ENCODE peak calls at places on chromosomes 1 and 21, in six cellular contexts. One of them, this sample, is unnamed.

GRCh38 chr21:14942801-14943490 is 121.9 kb downstream of the NRIP1 start:
- DNase-seq in suprapubic skin: no peak
- DNase-seq in prostate gland: no peak
- DNase-seq in ovary: no peak
- DNase-seq in esophagus squamous epithelium: no peak
- DNase-seq in breast epithelium: no peak
- DNase-seq in this sample: no peak

GRCh38 chr1:231653611-231654010 is 27.0 kb downstream of the DISC1 start:
- DNase-seq in breast epithelium: no peak
- DNase-seq in suprapubic skin: no peak
- DNase-seq in esophagus squamous epithelium: no peak
- DNase-seq in ovary: no peak
- DNase-seq in prostate gland: no peak
- DNase-seq in this sample: no peak

GRCh38 chr1:152959273-152959672 is 11.2 kb upstream of the SPRR4 start:
- DNase-seq in breast epithelium: no peak
- DNase-seq in esophagus squamous epithelium: no peak
- DNase-seq in prostate gland: no peak
- DNase-seq in ovary: no peak
- DNase-seq in suprapubic skin: no peak
- DNase-seq in this sample: no peak

GRCh38 chr1:66557157-66557556 is 23.2 kb downstream of the SGIP1 start:
- DNase-seq in prostate gland: no peak
- DNase-seq in ovary: no peak
- DNase-seq in suprapubic skin: no peak
- DNase-seq in esophagus squamous epithelium: no peak
- DNase-seq in breast epithelium: no peak
- DNase-seq in this sample: no peak

GRCh38 chr1:164363980-164364379 is 195.0 kb upstream of the PBX1 start:
- DNase-seq in prostate gland: no peak
- DNase-seq in ovary: no peak
- DNase-seq in esophagus squamous epithelium: no peak
- DNase-seq in breast epithelium: no peak
- DNase-seq in suprapubic skin: no peak
- DNase-seq in this sample: peak; percentile 28

GRCh38 chr1:59703226-59703917 is 111.4 kb upstream of the HOOK1 start:
- DNase-seq in suprapubic skin: no peak
- DNase-seq in ovary: no peak
- DNase-seq in prostate gland: no peak
- DNase-seq in breast epithelium: no peak
- DNase-seq in esophagus squamous epithelium: no peak
- DNase-seq in this sample: no peak

GRCh38 chr1:32769524-32770220 is 47.5 kb downstream of the YARS1 start:
- DNase-seq in esophagus squamous epithelium: no peak
- DNase-seq in suprapubic skin: no peak
- DNase-seq in prostate gland: no peak
- DNase-seq in breast epithelium: no peak
- DNase-seq in ovary: peak; percentile 63
- DNase-seq in this sample: no peak

GRCh38 chr1:37734629-37735591 is 30.0 kb downstream of the EPHA10 start:
- DNase-seq in esophagus squamous epithelium: no peak
- DNase-seq in prostate gland: no peak
- DNase-seq in breast epithelium: no peak
- DNase-seq in ovary: no peak
- DNase-seq in suprapubic skin: no peak
- DNase-seq in this sample: no peak

GRCh38 chr1:225362805-225363204 is 65.0 kb downstream of the LBR start:
- DNase-seq in esophagus squamous epithelium: no peak
- DNase-seq in suprapubic skin: no peak
- DNase-seq in prostate gland: no peak
- DNase-seq in ovary: no peak
- DNase-seq in breast epithelium: no peak
- DNase-seq in this sample: no peak

DNA sequence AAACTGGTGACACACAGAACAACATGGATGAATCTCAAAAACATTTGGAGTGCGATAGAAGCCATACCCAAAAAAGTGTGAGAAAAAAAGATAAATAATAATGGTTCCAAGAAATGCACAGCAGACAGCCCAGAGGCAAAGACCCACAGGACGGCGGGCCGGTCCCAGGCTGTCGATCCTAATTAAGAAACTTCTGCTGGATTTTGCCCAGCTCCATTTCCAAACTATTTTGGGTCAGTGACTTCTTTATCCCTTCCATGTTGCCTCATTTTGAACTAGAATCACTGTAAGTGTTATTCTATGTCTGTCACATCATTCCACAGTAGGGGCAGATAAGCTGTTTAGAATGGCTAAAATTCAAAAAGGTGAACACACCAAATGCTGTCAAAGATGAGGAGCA is 7.8 kb downstream of the NBPF1 start:
- DNase-seq in prostate gland: peak; percentile 7
- DNase-seq in ovary: no peak
- DNase-seq in suprapubic skin: no peak
- DNase-seq in esophagus squamous epithelium: no peak
- DNase-seq in breast epithelium: no peak
- DNase-seq in this sample: no peak
- H3K27me3 ChIP-seq in prostate gland: no peaks in the 10 kb centered on the region
- H3K27me3 ChIP-seq in ovary: no peaks in the 10 kb centered on the region
- H3K27me3 ChIP-seq in suprapubic skin: no peaks in the 10 kb centered on the region
- H3K27me3 ChIP-seq in esophagus squamous epithelium: no peaks in the 10 kb centered on the region
- H3K27me3 ChIP-seq in breast epithelium: no peaks in the 10 kb centered on the region
- H3K27me3 ChIP-seq in this sample: no peaks in the 10 kb centered on the region

GRCh38 chr1:184754479-184755225 is at the start of gene EDEM3:
- DNase-seq in ovary: peak; percentile 96
- DNase-seq in breast epithelium: peak; percentile 99
- DNase-seq in prostate gland: peak; percentile 99
- DNase-seq in esophagus squamous epithelium: peak; percentile 95
- DNase-seq in suprapubic skin: peak; percentile 99
- DNase-seq in this sample: peak; percentile 99
- TF ChIP-seq POLR2A in ovary: peak; percentile 92
- TF ChIP-seq POLR2A in breast epithelium: peak; percentile 88
- TF ChIP-seq POLR2A in prostate gland: peak; percentile 94
- TF ChIP-seq POLR2A in esophagus squamous epithelium: peak; percentile 78
- TF ChIP-seq POLR2A in suprapubic skin: peak; percentile 93
- TF ChIP-seq POLR2A in this sample: peak; percentile 89

DNA sequence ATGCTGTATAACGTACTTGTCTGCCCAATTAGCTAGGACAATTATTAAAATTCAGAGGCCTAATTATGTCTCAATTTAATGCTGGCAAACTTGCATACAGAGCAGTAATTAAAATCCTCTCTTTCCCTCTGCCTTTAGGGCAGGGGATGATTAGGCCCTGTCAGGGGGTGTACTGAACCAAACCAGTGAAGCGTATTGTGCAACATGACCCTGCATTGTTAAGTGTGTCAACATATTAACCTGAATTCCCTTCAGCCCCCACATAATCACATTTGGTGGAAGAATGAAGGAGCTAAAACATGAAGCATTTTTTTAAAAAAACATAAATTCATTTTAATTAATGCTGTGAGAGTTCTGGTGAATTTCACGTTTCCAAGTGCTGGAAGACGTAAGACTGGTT is 137.5 kb upstream of the BARHL2 start:
- DNase-seq in esophagus squamous epithelium: no peak
- DNase-seq in breast epithelium: no peak
- DNase-seq in suprapubic skin: no peak
- DNase-seq in prostate gland: no peak
- DNase-seq in ovary: no peak
- DNase-seq in this sample: no peak
- H3K9me3 ChIP-seq in esophagus squamous epithelium: no peaks in the 10 kb centered on the region
- H3K9me3 ChIP-seq in breast epithelium: no peaks in the 10 kb centered on the region
- H3K9me3 ChIP-seq in suprapubic skin: no peaks in the 10 kb centered on the region
- H3K9me3 ChIP-seq in prostate gland: no peaks in the 10 kb centered on the region
- H3K9me3 ChIP-seq in ovary: no peaks in the 10 kb centered on the region
- H3K9me3 ChIP-seq in this sample: no peaks in the 10 kb centered on the region

GRCh38 chr1:54807756-54808155 is 6.6 kb upstream of the TTC22 start:
- DNase-seq in breast epithelium: peak; percentile 7
- DNase-seq in prostate gland: no peak
- DNase-seq in suprapubic skin: peak; percentile 29
- DNase-seq in ovary: no peak
- DNase-seq in esophagus squamous epithelium: no peak
- DNase-seq in this sample: no peak

GRCh38 chr1:54811066-54811465 is 9.9 kb upstream of the TTC22 start:
- DNase-seq in breast epithelium: peak; percentile 6
- DNase-seq in ovary: no peak
- DNase-seq in suprapubic skin: peak; percentile 26
- DNase-seq in esophagus squamous epithelium: no peak
- DNase-seq in prostate gland: no peak
- DNase-seq in this sample: no peak

GRCh38 chr1:54808443-54809207 is 7.5 kb upstream of the TTC22 start:
- DNase-seq in esophagus squamous epithelium: no peak
- DNase-seq in prostate gland: no peak
- DNase-seq in ovary: no peak
- DNase-seq in breast epithelium: no peak
- DNase-seq in suprapubic skin: peak; percentile 71
- DNase-seq in this sample: no peak

GRCh38 chr1:54810144-54810942 is 9.2 kb upstream of the TTC22 start:
- DNase-seq in breast epithelium: peak; percentile 50
- DNase-seq in prostate gland: peak; percentile 51
- DNase-seq in esophagus squamous epithelium: no peak
- DNase-seq in ovary: peak; percentile 72
- DNase-seq in suprapubic skin: peak; percentile 78
- DNase-seq in this sample: peak; percentile 57

DNA sequence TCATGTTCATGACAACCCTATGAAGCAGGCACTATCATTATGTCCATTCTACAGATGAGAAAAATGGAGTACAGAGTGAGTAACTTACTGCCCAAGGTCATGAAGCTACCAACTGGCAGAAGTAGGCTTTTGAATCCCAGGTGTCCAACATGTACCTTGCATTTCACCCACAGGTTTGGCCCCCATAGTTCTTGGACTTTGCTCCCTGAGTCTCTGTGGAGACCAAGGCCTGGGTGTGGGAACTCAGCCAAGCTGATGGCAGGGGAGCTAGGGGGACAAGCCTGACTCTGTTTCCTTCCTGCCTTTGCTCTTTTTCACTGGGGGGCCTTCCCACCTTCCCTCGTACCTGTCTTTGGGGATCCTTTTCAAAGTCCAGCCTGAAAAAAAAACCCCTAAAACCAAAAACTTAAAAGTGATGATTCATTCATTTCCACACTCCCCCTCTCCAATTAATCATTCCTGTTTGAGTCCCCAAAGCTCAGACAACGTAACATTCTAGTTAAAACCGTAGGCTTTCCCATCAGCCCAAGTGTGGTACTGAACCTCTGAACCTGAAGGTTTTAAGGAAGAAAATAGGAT is 8.5 kb upstream of the TTC22 start:
- DNase-seq in breast epithelium: no peak
- DNase-seq in ovary: no peak
- DNase-seq in esophagus squamous epithelium: no peak
- DNase-seq in suprapubic skin: peak; percentile 37
- DNase-seq in prostate gland: no peak
- DNase-seq in this sample: no peak
- H3K27me3 ChIP-seq in breast epithelium: no peaks in the 10 kb centered on the region
- H3K27me3 ChIP-seq in ovary: no peaks in the 10 kb centered on the region
- H3K27me3 ChIP-seq in esophagus squamous epithelium: no peaks in the 10 kb centered on the region
- H3K27me3 ChIP-seq in suprapubic skin: no peaks in the 10 kb centered on the region
- H3K27me3 ChIP-seq in prostate gland: no peaks in the 10 kb centered on the region
- H3K27me3 ChIP-seq in this sample: no peaks in the 10 kb centered on the region

DNA sequence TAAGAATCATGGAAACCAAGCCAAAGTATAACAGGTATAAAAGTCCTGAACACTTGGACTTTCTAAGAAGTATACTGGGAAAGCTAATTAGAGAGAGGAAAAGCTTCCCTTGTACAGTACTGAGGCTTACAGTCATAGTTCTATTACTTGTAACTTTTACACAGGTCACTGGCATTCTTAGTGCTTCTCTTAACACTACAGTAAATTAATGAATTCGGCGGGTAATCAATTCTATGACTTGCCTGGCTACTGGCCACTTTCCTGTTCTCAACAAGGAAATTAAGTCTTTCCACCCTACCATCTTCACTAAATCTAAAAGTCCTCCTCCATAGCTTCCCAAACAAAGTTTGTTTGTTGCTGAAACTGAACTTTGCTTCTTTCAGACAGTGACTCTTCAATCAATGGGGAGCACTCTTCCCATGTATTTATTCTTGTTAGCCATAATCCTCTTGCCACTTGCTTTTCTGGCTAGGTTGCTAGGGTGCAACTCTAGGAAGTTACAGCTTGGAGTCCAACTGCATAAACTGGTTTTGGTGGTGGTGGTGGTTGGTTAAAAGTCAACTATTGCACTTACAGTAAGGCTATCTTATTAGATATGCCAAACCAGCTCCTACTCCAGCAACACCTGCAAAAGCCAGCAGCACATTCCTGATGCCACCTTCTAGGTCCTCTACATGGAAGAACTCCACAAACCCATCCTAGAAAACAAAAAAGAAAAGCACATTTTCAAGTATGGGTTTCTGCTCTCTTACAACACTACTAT is 2.4 kb downstream of the MCL1 start:
- DNase-seq in breast epithelium: no peak
- DNase-seq in suprapubic skin: no peak
- DNase-seq in esophagus squamous epithelium: no peak
- DNase-seq in prostate gland: peak; percentile 58
- DNase-seq in ovary: no peak
- DNase-seq in this sample: no peak
- TF ChIP-seq POLR2A in breast epithelium: peak; percentile 33
- TF ChIP-seq POLR2A in suprapubic skin: no peak
- TF ChIP-seq POLR2A in esophagus squamous epithelium: no peak
- TF ChIP-seq POLR2A in prostate gland: no peak
- TF ChIP-seq POLR2A in ovary: no peak
- TF ChIP-seq POLR2A in this sample: peak; percentile 3

DNA sequence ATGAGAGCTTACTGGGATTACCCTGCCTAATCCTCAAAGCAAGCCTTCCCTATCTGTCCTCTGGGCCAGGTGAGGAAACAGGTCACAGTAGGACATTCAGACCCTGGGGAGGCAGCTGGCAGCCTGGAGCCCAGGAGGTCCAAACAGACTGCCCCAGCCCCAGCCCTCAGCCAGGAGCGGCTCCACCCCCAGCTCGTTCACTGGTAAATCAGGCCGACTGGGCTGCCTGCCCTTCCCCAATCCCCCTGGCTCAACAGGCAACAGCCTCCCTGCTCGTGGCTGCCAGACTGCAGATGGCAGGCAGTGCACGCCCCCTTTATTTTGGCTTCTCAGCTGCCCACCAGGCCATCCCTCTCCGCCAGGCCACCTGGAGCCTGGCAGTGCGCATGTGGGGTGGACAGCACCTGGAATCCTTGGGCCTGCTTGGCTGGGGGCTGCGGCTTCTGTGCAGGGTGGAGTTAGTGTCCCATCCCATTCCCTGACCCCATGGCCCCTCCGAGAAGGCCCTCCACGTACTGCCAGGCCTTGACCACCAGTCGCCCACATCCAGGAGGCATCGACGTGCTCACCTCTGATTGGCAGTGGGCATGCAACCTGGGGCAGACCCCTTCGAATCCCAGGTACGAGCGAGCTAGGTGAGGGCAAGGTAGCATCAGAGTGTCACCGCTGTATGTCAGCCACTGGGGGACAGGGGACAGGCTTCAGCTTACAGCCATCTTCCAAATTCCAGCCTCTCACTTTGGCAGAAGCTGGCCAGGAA is 11.2 kb upstream of the ZNF670 start:
- DNase-seq in breast epithelium: no peak
- DNase-seq in esophagus squamous epithelium: no peak
- DNase-seq in suprapubic skin: no peak
- DNase-seq in prostate gland: no peak
- DNase-seq in ovary: no peak
- DNase-seq in this sample: no peak
- H3K9me3 ChIP-seq in breast epithelium: no peaks in the 10 kb centered on the region
- H3K9me3 ChIP-seq in esophagus squamous epithelium: no peaks in the 10 kb centered on the region
- H3K9me3 ChIP-seq in suprapubic skin: no peaks in the 10 kb centered on the region
- H3K9me3 ChIP-seq in prostate gland: no peaks in the 10 kb centered on the region
- H3K9me3 ChIP-seq in ovary: no peaks in the 10 kb centered on the region
- H3K9me3 ChIP-seq in this sample: no peaks in the 10 kb centered on the region

This sample was measured in thyroid gland.